ENCODE peak calls at places on chromosomes 16 and 17, in ten cellular contexts. H is tibial nerve, V is A549, B is ovary, A is stomach, I is K562, G is SK-N-SH, P is suprapubic skin, R is upper lobe of left lung, Y is esophagus muscularis mucosa. C is an unnamed sample.

GRCh38 chr17:19897108-19897854 is 29.5 kb upstream of the ULK2 start:
- DNase-seq in H (peak; percentile 41), V (no peak), B (peak; percentile 62), A (peak; percentile 61), I (no peak), G (no peak), P (no peak), R (no peak), Y (no peak), C (peak; percentile 69)

GRCh38 chr17:74213897-74214386 is 571 bp downstream of the TTYH2 start:
- DNase-seq in H (no peak), V (no peak), B (peak; percentile 77), A (no peak), I (no peak), G (no peak), P (no peak), R (no peak), Y (no peak), C (peak; percentile 41)

GRCh38 chr16:21156767-21157467 is 1.6 kb upstream of the LDAF1 start:
- DNase-seq in H (peak; percentile 21), V (peak; percentile 69), B (peak; percentile 39), A (peak; percentile 30), I (peak; percentile 66), G (peak; percentile 85), P (no peak), R (no peak), Y (no peak), C (peak; percentile 30)

GRCh38 chr17:19310151-19310550 is 52.4 kb downstream of the B9D1 start:
- DNase-seq in H (no peak), V (no peak), B (no peak), A (no peak), I (no peak), G (no peak), P (no peak), R (no peak), Y (no peak), C (peak; percentile 4)

GRCh38 chr17:38559025-38559879 is 46.5 kb downstream of the SRCIN1 start:
- DNase-seq in H (peak; percentile 72), V (peak; percentile 98), B (peak; percentile 92), A (peak; percentile 94), I (peak; percentile 96), G (no peak), P (peak; percentile 90), R (peak; percentile 97), Y (no peak), C (peak; percentile 94)

GRCh38 chr17:248337-249235 is 67.1 kb upstream of the DOC2B start:
- DNase-seq in H (no peak), V (no peak), B (peak; percentile 23), A (no peak), I (no peak), G (no peak), P (no peak), R (no peak), Y (no peak), C (peak; percentile 5)

GRCh38 chr17:67629963-67630320 is 87.8 kb upstream of the NOL11 start:
- DNase-seq in H (no peak), V (no peak), B (no peak), A (no peak), I (no peak), G (peak; percentile 59), P (no peak), R (no peak), Y (no peak), C (no peak)

GRCh38 chr16:17211797-17212196 is 259.0 kb downstream of the XYLT1 start:
- DNase-seq in H (no peak), V (no peak), B (no peak), A (no peak), I (peak; percentile 15), G (peak; percentile 21), P (no peak), R (no peak), Y (no peak), C (no peak)

GRCh38 chr17:13204607-13205237 is 186.9 kb upstream of the ELAC2 start:
- DNase-seq in H (no peak), V (no peak), B (no peak), A (no peak), I (no peak), G (no peak), P (no peak), R (no peak), Y (no peak), C (no peak)

GRCh38 chr16:67016681-67017450 is 12.1 kb upstream of the CBFB start:
- DNase-seq in H (no peak), V (no peak), B (peak; percentile 15), A (no peak), I (no peak), G (no peak), P (no peak), R (no peak), Y (no peak), C (no peak)

GRCh38 chr16:22786284-22786683 is 27.7 kb upstream of the HS3ST2 start:
- DNase-seq in H (no peak), V (no peak), B (no peak), A (no peak), I (no peak), G (no peak), P (no peak), R (no peak), Y (no peak), C (no peak)

GRCh38 chr17:8300629-8301242 is 5.5 kb upstream of the SLC25A35 start:
- DNase-seq in H (peak; percentile 29), V (peak; percentile 94), B (peak; percentile 65), A (peak; percentile 57), I (peak; percentile 63), G (peak; percentile 83), P (no peak), R (no peak), Y (no peak), C (peak; percentile 60)

DNA sequence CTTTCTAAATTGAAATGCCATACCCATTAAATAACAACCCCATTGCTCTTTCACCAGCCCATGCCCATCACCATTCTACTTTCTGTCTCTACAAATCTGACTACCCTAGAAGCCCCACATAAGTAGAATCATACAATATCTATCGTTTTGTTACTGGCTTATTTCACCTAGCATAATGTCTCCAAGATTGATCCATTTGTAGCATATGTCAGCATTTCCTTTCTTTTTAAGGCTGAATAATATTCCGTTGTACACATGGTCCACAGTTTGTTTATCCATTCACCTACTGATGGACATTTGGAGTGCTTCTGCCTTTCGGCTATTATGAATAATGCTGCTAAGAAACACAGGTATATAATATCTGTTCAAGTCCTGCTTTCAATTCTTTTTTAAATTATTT is 393.1 kb upstream of the SOX9 start:
- DNase-seq in H (no peak), V (no peak), B (no peak), A (no peak), I (no peak), G (no peak), P (no peak), R (no peak), Y (no peak), C (no peak)
- TF ChIP-seq EP300 in H (no peak), V (no peak), B (no peak), A (no peak), I (no peak), G (no peak), P (no peak), R (no peak), Y (no peak), C (no peak)

DNA sequence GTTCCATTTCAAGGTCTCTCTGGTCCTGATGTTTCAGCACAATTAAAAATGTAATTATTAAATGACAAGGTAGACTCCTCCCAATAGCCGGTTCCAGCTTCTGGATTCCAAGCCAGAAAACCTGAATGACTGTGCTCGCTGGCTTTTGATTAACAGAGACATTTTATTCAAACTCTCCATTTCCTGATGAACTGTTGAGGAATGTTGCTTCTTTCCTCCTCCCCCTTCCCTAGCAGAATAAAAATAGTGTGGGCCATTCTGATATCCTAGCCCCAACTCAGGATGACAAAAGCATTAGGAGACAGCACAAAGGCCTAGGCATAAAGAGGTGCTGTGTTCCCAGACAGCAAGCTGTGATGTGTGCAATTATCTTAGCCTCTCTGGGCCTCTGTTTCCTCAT is 127.1 kb upstream of the RCVRN start:
- DNase-seq in H (no peak), V (no peak), B (no peak), A (no peak), I (no peak), G (no peak), P (no peak), R (no peak), Y (no peak), C (no peak)
- TF ChIP-seq EP300 in H (no peak), V (no peak), B (no peak), A (no peak), I (no peak), G (no peak), P (no peak), R (no peak), Y (no peak), C (no peak)

DNA sequence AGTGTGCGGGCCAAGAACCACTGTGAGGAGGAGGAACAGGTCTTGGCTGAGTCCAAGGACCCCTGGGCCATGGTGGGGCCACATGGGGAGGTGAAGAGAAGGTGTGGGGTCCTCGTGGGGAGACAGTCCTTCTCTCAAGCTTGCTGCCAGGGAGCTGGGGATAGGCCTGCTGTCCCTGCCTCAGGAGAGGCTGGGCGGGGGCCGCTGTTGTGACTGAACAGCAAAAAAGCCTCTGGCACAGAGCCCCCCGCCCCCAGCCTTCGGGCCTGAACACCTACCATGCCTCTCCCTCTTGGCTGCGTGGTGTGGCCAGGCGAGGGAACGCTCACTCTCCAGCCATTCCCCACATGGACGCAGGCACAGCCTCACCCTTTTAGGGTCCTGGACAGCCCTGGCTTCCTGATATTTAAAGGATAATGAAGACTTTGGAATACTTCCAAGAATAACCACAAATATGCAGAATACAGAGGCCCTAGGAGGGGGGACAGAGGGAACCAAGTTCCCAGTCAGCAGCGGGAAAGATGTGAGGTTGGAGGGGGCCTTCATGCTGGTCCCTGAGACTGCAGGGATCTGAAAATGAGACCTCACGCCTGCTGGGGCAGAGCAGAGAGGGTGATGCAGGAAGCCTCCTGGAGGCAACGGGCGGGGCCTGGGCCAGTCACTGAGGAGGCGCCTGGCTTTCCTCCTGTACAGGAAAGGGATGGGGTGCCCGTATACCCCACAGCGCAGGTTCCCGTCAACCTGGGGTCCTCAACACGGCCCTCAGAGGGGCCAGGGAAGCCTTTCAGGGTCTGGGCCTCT is 100.0 kb upstream of the CREBBP start:
- DNase-seq in H (no peak), V (no peak), B (peak; percentile 73), A (no peak), I (no peak), G (peak; percentile 59), P (no peak), R (peak; percentile 64), Y (no peak), C (no peak)
- TF ChIP-seq EP300 in H (no peak), V (no peak), B (no peak), A (no peak), I (no peak), G (no peak), P (no peak), R (no peak), Y (no peak), C (no peak)

DNA sequence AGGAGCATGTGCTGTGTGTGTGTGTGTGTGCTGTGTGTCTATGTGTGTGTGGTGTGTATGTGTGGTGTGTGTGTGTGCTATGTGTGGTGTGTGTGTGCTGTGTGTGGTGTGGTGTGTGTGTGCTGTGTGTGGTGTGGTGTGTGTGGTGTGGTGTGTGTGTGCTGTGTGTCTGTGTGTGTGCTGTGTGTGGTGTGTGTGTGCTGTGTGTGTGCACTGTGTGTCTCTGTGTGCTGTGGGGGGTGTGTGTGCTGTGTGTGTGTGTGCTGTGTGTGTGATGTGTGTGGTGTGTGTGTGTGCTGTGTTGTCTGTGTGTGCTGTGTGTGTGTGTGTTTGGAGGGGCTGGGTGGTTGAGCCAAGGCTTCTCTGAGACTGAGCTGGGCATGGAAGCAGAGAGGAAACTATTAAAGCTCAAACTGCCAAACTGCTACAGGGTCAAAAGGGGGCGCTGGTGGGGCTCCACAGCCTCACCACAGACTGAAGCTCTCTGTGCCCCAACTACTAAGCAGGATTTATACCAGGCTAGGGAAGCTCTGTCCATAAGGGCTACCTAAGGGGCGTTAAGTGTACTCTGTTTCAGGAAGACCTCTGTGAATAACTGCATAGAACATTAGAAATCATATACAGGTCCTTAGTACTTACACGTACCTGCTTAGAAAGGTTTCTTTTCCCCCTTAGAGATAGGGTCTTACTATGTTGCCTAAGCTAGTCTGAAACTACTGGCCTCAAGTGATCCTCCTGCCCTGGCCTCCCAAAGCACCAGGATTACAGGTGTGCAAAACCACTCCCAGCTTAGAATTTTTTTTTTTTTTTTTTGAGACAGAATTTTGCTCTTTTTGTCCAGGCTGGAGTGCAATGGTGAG is 27.8 kb upstream of the GHDC start:
- DNase-seq in H (no peak), V (peak; percentile 66), B (no peak), A (peak; percentile 55), I (peak; percentile 48), G (peak; percentile 77), P (no peak), R (no peak), Y (no peak), C (peak; percentile 44)
- TF ChIP-seq EP300 in H (no peak), V (no peak), B (no peak), A (no peak), I (no peak), G (no peak), P (no peak), R (no peak), Y (no peak), C (no peak)